ENCODE peak calls at places on chromosomes 1 and 21, in six cellular contexts. Y, W, B, R, O and H are unnamed samples. For H3K4me1, the result is how much of the 10 kb centered on the place peaks cover.

GRCh38 chr21:36768496-36768895 is 69.6 kb downstream of the SIM2 start:
- DNase-seq in B (no peak), R (no peak), W (no peak), Y (no peak), O (no peak), H (no peak)

GRCh38 chr1:244919320-244920282 is 55.3 kb upstream of the HNRNPU start:
- DNase-seq in R (no peak), W (no peak), O (no peak), Y (no peak), B (no peak), H (no peak)

GRCh38 chr21:24353492-24353891 is 1253.8 kb downstream of the MRPL39 start:
- DNase-seq in R (no peak), B (no peak), O (no peak), W (no peak), Y (no peak), H (no peak)

GRCh38 chr1:200628223-200628868 is 7.8 kb upstream of the KIF14 start:
- DNase-seq in Y (peak), O (no peak), W (no peak), B (peak), R (no peak), H (no peak)

GRCh38 chr1:7594714-7595295 is 176.3 kb upstream of the VAMP3 start:
- DNase-seq in W (no peak), O (no peak), Y (no peak), B (peak), R (no peak), H (no peak)

GRCh38 chr21:44949161-44950015 is 9.6 kb downstream of the SLX9 start:
- DNase-seq in B (peak), R (peak), O (peak), W (peak), Y (peak), H (peak)

GRCh38 chr1:197519741-197520334 is 251.8 kb downstream of the CRB1 start:
- DNase-seq in O (no peak), W (peak), B (no peak), Y (peak), R (no peak), H (peak)

GRCh38 chr1:200556005-200556404 is 64.5 kb downstream of the KIF14 start:
- DNase-seq in W (peak), Y (no peak), B (no peak), O (no peak), R (no peak), H (no peak)

GRCh38 chr1:43442756-43443155 is 11.0 kb downstream of the HYI start:
- DNase-seq in O (no peak), R (no peak), Y (no peak), W (no peak), B (no peak), H (no peak)

GRCh38 chr1:201586806-201587205 is 47.9 kb downstream of the NAV1 start:
- DNase-seq in R (no peak), Y (no peak), O (no peak), B (no peak), W (no peak), H (no peak)

GRCh38 chr1:1063945-1064831 is 9.9 kb downstream of the RNF223 start:
- DNase-seq in R (peak), W (peak), Y (peak), O (peak), B (peak), H (peak)

GRCh38 chr1:102799496-102799895 is 308.8 kb downstream of the COL11A1 start:
- DNase-seq in W (no peak), Y (no peak), R (no peak), B (no peak), O (no peak), H (no peak)

GRCh38 chr1:3858231-3858981 is 1.1 kb downstream of the DFFB start:
- DNase-seq in R (peak), W (peak), B (no peak), O (no peak), Y (no peak), H (no peak)

GRCh38 chr1:54337928-54338327 is 68.3 kb downstream of the SSBP3 start:
- DNase-seq in W (no peak), B (no peak), Y (no peak), O (no peak), R (no peak), H (no peak)

GRCh38 chr1:29894311-29894710 is 658.0 kb downstream of the PTPRU start:
- DNase-seq in O (no peak), B (no peak), W (no peak), R (no peak), Y (no peak), H (no peak)

GRCh38 chr1:230010618-230011332 is 56.3 kb upstream of the GALNT2 start:
- DNase-seq in R (no peak), W (no peak), Y (no peak), B (no peak), O (no peak), H (no peak)

GRCh38 chr1:66271904-66272254 is 262.1 kb upstream of the SGIP1 start:
- DNase-seq in O (no peak), W (no peak), B (no peak), Y (no peak), R (no peak), H (no peak)

GRCh38 chr1:230333590-230334446 is 92.3 kb downstream of the PGBD5 start:
- DNase-seq in Y (no peak), W (no peak), O (no peak), R (no peak), B (no peak), H (no peak)

GRCh38 chr21:37368536-37369279 is 2.1 kb downstream of the DYRK1A start:
- DNase-seq in W (no peak), Y (no peak), B (no peak), R (no peak), O (no peak), H (no peak)

GRCh38 chr1:222750651-222751050 is 13.6 kb downstream of the FAM177B start:
- DNase-seq in W (no peak), O (no peak), Y (peak), B (no peak), R (no peak), H (no peak)

GRCh38 chr1:211515090-211516023 is 23.4 kb upstream of the RD3 start:
- DNase-seq in Y (peak), W (peak), O (peak), B (peak), R (peak), H (peak)

GRCh38 chr1:37890378-37891014 is 31.1 kb upstream of the MTF1 start:
- DNase-seq in B (no peak), Y (no peak), O (no peak), R (no peak), W (peak), H (peak)

GRCh38 chr1:153572569-153573015 is 6.9 kb upstream of the S100A2 start:
- DNase-seq in Y (peak), W (peak), R (peak), O (no peak), B (peak), H (peak)

GRCh38 chr1:5481889-5482288 is 510.3 kb downstream of the NPHP4 start:
- DNase-seq in Y (peak), O (no peak), W (peak), B (peak), R (no peak), H (no peak)

GRCh38 chr1:101847608-101848007 is 149.1 kb downstream of the OLFM3 start:
- DNase-seq in B (no peak), R (no peak), O (no peak), Y (no peak), W (no peak), H (no peak)

GRCh38 chr1:114510235-114511047 is 562 bp downstream of the TRIM33 start:
- DNase-seq in R (peak), O (peak), Y (peak), B (peak), W (peak), H (peak)

GRCh38 chr1:31714442-31715096 is 10.8 kb upstream of the COL16A1 start:
- DNase-seq in B (no peak), O (no peak), R (no peak), W (peak), Y (peak), H (peak)
- H3K4me1 ChIP-seq in B (under half), O (under half), R (under half), W (under half), Y (under half), H (under half)

GRCh38 chr1:182631954-182632353 is 27.8 kb upstream of the RGS16 start:
- DNase-seq in O (no peak), B (no peak), R (no peak), Y (no peak), W (no peak), H (no peak)
- H3K4me1 ChIP-seq in O (under half), B (under half), R (under half), Y (under half), W (under half), H (under half)

DNA sequence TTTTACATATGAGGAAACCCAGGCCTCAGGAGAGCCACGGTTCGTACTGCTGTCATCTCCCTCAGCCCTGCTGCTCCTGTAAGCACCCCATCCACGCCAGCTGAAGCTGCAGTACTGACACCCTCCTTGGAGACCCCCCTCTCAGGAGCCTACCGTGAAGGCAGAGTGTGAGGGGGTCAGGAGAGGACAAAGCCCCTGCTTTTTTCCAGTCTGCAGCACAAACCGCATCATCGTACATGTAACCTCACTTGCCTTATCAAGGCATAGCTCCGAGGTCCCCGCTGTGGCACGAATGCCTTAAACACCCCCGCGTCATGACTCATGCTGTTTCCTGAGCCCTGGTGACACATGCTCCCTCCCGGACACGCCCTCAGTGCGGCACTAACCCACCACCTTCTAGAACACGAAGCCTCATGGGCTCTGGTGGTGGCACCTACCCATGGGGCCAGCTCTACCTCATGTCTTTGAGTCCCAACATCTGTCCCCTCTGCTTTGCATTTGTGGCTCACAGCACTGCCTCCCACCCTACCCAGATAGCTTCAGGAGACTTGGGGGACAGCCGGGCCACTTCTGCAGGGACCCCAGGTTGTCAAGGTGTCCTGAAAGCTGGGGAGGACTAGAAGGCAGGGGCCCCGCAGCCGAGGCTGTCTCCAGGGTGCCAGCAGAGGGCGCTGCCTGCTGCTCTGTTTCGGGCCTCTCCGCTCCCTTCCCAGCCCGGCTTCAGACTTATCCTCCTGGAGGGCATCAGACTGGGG is 4.9 kb downstream of the SH3BGRL3 start:
- DNase-seq in W (peak), Y (no peak), R (peak), O (peak), B (peak), H (peak)
- H3K4me1 ChIP-seq in W (under half), Y (under half), R (half or more), O (half or more), B (half or more), H (under half)

DNA sequence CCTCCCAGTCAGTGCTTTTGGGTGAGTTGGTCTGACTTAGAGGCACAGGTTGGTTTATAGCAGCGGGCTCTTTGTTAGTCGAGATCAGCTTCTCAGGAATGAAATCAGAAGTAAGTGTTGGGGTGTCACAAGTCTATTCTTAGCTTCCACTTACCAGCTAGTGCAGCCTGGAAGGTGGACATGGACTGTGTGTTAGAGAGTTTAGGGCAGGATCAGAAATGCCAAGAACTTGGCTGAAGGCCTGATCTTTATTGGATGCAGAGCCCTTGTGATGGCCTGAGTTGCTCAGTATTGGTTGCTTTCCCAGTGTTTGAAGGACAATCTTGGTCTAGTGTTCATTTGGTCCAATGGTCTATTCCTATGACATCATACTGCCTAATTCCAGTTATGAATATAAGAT is 377.0 kb upstream of the USP24 start:
- DNase-seq in W (no peak), R (no peak), Y (no peak), O (no peak), B (no peak), H (no peak)
- H3K4me1 ChIP-seq in W (under half), R (under half), Y (under half), O (under half), B (under half), H (under half)

GRCh38 chr21:33441489-33442477 is 38.0 kb downstream of the TMEM50B start:
- DNase-seq in B (no peak), R (peak), W (no peak), Y (no peak), O (no peak), H (no peak)
- H3K4me1 ChIP-seq in B (under half), R (under half), W (under half), Y (under half), O (under half), H (under half)

GRCh38 chr21:35048183-35048601 is 910 bp downstream of the RUNX1 start:
- DNase-seq in R (peak), Y (peak), W (no peak), O (no peak), B (peak), H (no peak)
- H3K4me1 ChIP-seq in R (half or more), Y (half or more), W (under half), O (half or more), B (half or more), H (under half)

GRCh38 chr1:95116666-95117206 is 419 bp upstream of the TLCD4 start:
- DNase-seq in R (peak), W (peak), O (no peak), B (peak), Y (peak), H (peak)
- H3K4me1 ChIP-seq in R (under half), W (under half), O (under half), B (under half), Y (under half), H (under half)